ENCODE peak calls at places on chromosomes 5 and 9, in seven cellular contexts. Q is K562, I is HepG2, M is SK-N-SH, Y is HCT116, C is H1, G is GM12878. F is an unnamed sample.

GRCh38 chr5:126446498-126447224 is 23.5 kb downstream of the GRAMD2B start:
- DNase-seq in Q (no peak), I (no peak), M (no peak), Y (peak), C (no peak), G (no peak), F (no peak)

GRCh38 chr9:1018121-1018520 is 32.0 kb upstream of the DMRT2 start:
- DNase-seq in Q (peak), I (peak), M (no peak), Y (peak), C (no peak), G (no peak), F (no peak)

GRCh38 chr9:27033815-27034403 is 28.4 kb upstream of the LRRC19 start:
- DNase-seq in Q (peak), I (peak), M (peak), Y (peak), C (peak), G (peak), F (peak)

GRCh38 chr5:61347088-61347487 is 15.0 kb downstream of the ZSWIM6 start:
- DNase-seq in Q (no peak), I (peak), M (no peak), Y (no peak), C (no peak), G (no peak), F (no peak)

GRCh38 chr9:27534131-27534530 is 4.5 kb upstream of the MOB3B start:
- DNase-seq in Q (no peak), I (no peak), M (no peak), Y (no peak), C (no peak), G (no peak), F (no peak)

GRCh38 chr5:87850843-87851242 is 417.8 kb downstream of the TMEM161B start:
- DNase-seq in Q (no peak), I (no peak), M (no peak), Y (no peak), C (no peak), G (peak), F (no peak)

GRCh38 chr5:122701640-122702523 is 73.0 kb upstream of the SNX2 start:
- DNase-seq in Q (no peak), I (no peak), M (no peak), Y (no peak), C (no peak), G (peak), F (no peak)

GRCh38 chr5:146034127-146034526 is 71.2 kb downstream of the PLAC8L1 start:
- DNase-seq in Q (no peak), I (no peak), M (no peak), Y (no peak), C (no peak), G (no peak), F (no peak)

GRCh38 chr5:158786390-158786789 is 313.3 kb downstream of the EBF1 start:
- DNase-seq in Q (no peak), I (no peak), M (no peak), Y (no peak), C (no peak), G (no peak), F (no peak)

GRCh38 chr9:108468364-108468763 is 387.4 kb downstream of the ACTL7B start:
- DNase-seq in Q (peak), I (no peak), M (peak), Y (peak), C (peak), G (no peak), F (no peak)

GRCh38 chr5:172504736-172505402 is 50.5 kb upstream of the SH3PXD2B start:
- DNase-seq in Q (no peak), I (no peak), M (no peak), Y (no peak), C (no peak), G (no peak), F (no peak)

GRCh38 chr9:87813119-87813463 is 69.6 kb upstream of the SPATA31E1 start:
- DNase-seq in Q (no peak), I (no peak), M (no peak), Y (no peak), C (no peak), G (no peak), F (no peak)

GRCh38 chr5:54251981-54252380 is 58.4 kb downstream of the ARL15 start:
- DNase-seq in Q (no peak), I (no peak), M (no peak), Y (no peak), C (no peak), G (no peak), F (no peak)

DNA sequence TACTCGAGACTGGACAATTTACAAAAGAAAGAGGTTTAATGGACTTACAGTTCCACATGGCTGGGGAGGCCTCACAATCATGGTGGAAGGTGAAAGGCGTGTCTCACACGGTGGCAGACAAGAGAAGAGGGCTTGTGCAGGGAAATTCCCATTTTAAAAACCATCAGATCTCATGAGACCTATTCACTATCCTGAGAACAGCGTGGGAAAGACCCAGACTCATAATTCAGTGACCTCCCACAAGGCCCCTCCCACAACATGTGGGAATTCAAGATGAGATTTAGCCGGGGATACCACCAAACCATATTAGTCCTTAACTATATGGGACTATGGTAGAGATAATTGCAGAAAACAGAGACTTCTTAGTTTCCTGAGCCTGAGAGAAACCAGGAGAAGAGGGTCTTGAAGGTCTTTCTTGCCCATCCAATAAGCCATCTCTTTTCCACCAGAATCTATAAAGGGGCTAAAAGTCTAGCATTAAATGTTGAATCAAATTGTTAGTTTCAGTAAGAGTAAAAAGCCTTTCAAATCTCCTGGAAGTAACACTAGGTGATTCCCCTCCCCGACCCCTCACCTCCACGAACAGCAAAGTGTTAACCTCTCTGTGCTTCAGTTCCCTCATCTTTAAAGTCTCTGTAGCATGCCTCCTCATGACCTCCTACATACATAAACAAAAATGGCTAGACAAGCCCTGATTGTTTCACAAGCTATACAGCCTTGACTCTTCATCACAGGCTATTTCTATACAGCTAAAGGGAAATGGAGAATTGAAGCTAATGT is 259.1 kb downstream of the TMEM167A start:
- DNase-seq in Q (no peak), I (no peak), M (no peak), Y (no peak), C (no peak), G (no peak), F (no peak)
- TF ChIP-seq JUND in Q (no peak), I (no peak), M (no peak), Y (no peak), C (no peak), G (no peak), F (no peak)

DNA sequence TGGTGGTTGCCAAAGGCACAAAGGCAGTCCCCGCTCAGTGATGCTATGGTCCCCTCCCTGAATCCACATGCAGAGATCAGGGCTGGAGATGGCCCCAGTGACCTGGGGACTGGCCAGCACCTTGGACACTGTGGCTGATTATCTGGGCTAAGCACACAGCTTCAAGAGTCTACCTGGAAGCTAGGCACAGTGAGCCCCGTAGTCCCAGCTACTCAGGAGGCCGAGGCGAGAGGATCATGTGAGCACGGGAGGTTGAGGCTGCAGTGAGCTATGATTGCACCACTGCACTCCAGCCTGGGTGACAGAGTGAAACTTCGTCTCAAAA is 8.3 kb upstream of the SCGB3A1 start:
- DNase-seq in Q (peak), I (no peak), M (no peak), Y (no peak), C (no peak), G (no peak), F (no peak)
- TF ChIP-seq JUND in Q (no peak), I (no peak), M (no peak), Y (no peak), C (no peak), G (no peak), F (no peak)

GRCh38 chr5:175444905-175445456 is 999 bp upstream of the DRD1 start:
- DNase-seq in Q (no peak), I (no peak), M (peak), Y (no peak), C (no peak), G (no peak), F (no peak)

GRCh38 chr5:175448276-175448675 is 4.3 kb upstream of the DRD1 start:
- DNase-seq in Q (no peak), I (no peak), M (no peak), Y (no peak), C (no peak), G (no peak), F (no peak)

GRCh38 chr5:175443514-175444059 is 395 bp downstream of the DRD1 start:
- DNase-seq in Q (no peak), I (no peak), M (peak), Y (no peak), C (no peak), G (no peak), F (no peak)

GRCh38 chr5:175447571-175447970 is 3.6 kb upstream of the DRD1 start:
- DNase-seq in Q (no peak), I (no peak), M (no peak), Y (no peak), C (no peak), G (no peak), F (no peak)

GRCh38 chr5:175444060-175444904 is at the start of gene DRD1:
- DNase-seq in Q (peak), I (no peak), M (peak), Y (no peak), C (no peak), G (no peak), F (peak)
- TF ChIP-seq JUND in Q (no peak), I (no peak), M (no peak), Y (no peak), C (no peak), G (no peak), F (no peak)

DNA sequence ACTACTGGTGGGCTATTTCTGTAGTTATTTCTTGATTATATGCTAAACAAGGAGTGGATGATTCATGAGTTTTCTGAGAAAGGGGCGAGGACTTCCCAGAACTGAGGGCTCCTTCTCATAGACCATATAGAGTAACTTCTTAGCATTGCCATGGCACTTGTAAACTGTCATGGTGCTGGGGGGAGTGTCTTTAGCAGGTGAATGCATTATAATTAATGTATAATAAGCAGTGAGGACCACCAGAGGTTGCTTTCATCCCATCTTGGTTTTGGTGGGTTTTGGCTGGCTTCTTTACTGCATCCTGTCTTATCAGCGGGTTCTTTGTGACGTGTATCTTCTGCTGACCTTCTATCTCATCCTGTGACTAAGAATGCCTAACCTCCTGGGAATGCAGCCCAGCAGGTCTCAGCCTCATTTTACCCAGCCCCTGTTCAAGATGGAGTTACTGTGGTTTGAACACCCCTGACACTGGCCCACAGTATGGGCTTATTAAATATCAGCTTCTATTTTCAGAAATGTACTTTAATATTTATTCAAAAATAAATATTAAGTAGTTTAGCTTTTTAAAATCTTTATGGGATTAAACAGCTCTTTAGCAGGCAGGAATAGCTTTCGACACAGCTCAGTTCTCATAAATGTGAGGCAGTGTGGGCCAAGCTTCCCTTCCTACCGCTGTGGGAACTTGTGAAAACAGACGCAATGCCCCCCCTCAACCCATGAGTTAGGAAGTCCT is 44.4 kb downstream of the GALNT12 start:
- DNase-seq in Q (peak), I (no peak), M (no peak), Y (no peak), C (no peak), G (no peak), F (no peak)
- TF ChIP-seq JUND in Q (peak), I (no peak), M (no peak), Y (no peak), C (no peak), G (no peak), F (no peak)

DNA sequence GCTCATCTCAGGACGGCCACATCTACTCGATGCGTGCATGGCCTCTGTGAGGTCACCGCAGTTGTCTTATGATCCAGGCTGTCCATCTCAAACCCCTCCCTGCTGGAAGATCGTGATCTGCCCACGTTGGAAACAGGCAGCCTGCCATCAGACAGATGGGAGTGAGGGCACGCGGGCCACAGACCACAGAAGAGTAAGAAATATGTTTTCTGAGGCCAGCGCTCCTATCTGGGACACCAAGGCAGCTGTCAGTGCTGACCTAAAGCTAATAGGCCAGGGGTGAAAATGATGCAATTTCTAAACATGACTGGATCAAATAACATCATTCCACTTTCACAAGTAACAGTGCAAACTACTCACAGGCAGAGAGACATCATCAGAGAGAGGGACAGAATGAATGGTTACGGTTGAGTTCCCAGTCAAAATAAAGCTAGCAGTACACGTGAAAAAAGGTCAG is 57.1 kb upstream of the CER1 start:
- DNase-seq in Q (no peak), I (no peak), M (no peak), Y (no peak), C (no peak), G (no peak), F (no peak)
- TF ChIP-seq JUND in Q (no peak), I (no peak), M (no peak), Y (no peak), C (no peak), G (no peak), F (no peak)

DNA sequence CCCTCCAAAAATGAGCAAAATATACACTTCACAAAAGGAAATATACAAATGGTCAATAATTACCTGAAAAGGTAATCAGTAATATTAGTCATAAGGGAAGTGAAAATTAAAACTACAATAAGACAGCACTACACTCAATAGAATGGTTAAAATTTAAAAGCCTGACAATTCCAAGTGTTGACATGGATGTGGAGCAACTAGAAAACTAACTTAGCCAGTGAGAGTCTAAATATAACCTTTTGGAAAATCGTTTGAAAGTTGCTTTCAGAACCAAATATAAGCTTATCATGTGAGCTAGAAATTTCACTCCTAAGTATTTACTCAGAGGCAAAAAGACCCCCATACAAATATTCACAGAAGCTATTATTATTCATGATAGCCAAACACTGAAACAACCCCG is 105.1 kb upstream of the MVB12B start:
- DNase-seq in Q (no peak), I (no peak), M (no peak), Y (no peak), C (no peak), G (no peak), F (no peak)
- TF ChIP-seq JUND in Q (no peak), I (no peak), M (no peak), Y (no peak), C (no peak), G (no peak), F (no peak)

F was measured in T47D.